ENCODE peak calls at places on chromosomes 2 and 18, in seven cellular contexts. S is GM04504; K is endothelial cell; G is CD4-positive, alpha-beta memory T cell; F is Right ventricle myocardium superior; N is tibial artery; D is HFFc6. J is an unnamed sample.
A peak's percentile ranks its signal among the peaks of the same experiment; 100 is the strongest.

GRCh38 chr18:79910563-79910962 is 40.9 kb downstream of the SLC66A2 start:
- DNase-seq in S (no peak), K (no peak), G (no peak), F (no peak), N (no peak), D (no peak), J (no peak)

GRCh38 chr2:98518106-98518505 is 73.4 kb downstream of the INPP4A start:
- DNase-seq in S (no peak), K (peak; percentile 26), G (peak; percentile 60), F (no peak), N (no peak), D (no peak), J (no peak)

GRCh38 chr2:60064687-60065361 is 488.6 kb downstream of the BCL11A start:
- DNase-seq in S (no peak), K (no peak), G (no peak), F (no peak), N (no peak), D (no peak), J (no peak)

GRCh38 chr2:239399404-239399999 is 1.3 kb downstream of the HDAC4 start:
- DNase-seq in S (no peak), K (no peak), G (peak; percentile 73), F (no peak), N (no peak), D (no peak), J (no peak)

GRCh38 chr2:141641462-141641861 is 489.4 kb downstream of the LRP1B start:
- DNase-seq in S (no peak), K (no peak), G (no peak), F (no peak), N (no peak), D (no peak), J (no peak)

GRCh38 chr18:32208012-32208411 is 18.2 kb downstream of the MEP1B start:
- DNase-seq in S (no peak), K (no peak), G (no peak), F (no peak), N (no peak), D (no peak), J (no peak)

GRCh38 chr18:63307555-63308200 is 11.9 kb downstream of the BCL2 start:
- DNase-seq in S (no peak), K (no peak), G (no peak), F (no peak), N (no peak), D (no peak), J (no peak)

GRCh38 chr2:181231886-181232644 is 225.1 kb upstream of the ITGA4 start:
- DNase-seq in S (peak; percentile 46), K (no peak), G (no peak), F (no peak), N (no peak), D (peak; percentile 20), J (no peak)

GRCh38 chr2:205930209-205930608 is 155.8 kb downstream of the INO80D start:
- DNase-seq in S (no peak), K (no peak), G (no peak), F (no peak), N (no peak), D (peak; percentile 19), J (no peak)

GRCh38 chr2:170716851-170717598 is 1.9 kb downstream of the SP5 start:
- DNase-seq in S (no peak), K (peak; percentile 80), G (no peak), F (peak; percentile 59), N (peak; percentile 49), D (no peak), J (no peak)

GRCh38 chr2:165281387-165281786 is 42.2 kb downstream of the SCN2A start:
- DNase-seq in S (no peak), K (no peak), G (no peak), F (no peak), N (no peak), D (no peak), J (no peak)

J was measured in RWPE2.